ENCODE peak calls at places on chromosomes 5 and 9, in seven cellular contexts. D is stomach, T is IMR-90, Y is neural progenitor cell, P is cardiac fibroblast, I is lower lobe of right lung, A is MM.1S. H is an unnamed sample.

GRCh38 chr5:16889203-16889971 is 46.7 kb downstream of the MYO10 start:
- DNase-seq in D (no peak), T (peak; percentile 88), Y (peak; percentile 49), P (peak; percentile 68), I (no peak), A (no peak), H (no peak)

GRCh38 chr5:16588434-16589214 is 28.2 kb downstream of the RETREG1 start:
- DNase-seq in D (no peak), T (no peak), Y (no peak), P (no peak), I (no peak), A (no peak), H (no peak)

GRCh38 chr9:115855458-115856133 is 298.0 kb upstream of the PAPPA start:
- DNase-seq in D (no peak), T (peak; percentile 4), Y (peak; percentile 65), P (no peak), I (no peak), A (no peak), H (no peak)

GRCh38 chr5:171850354-171850947 is 64.8 kb downstream of the SMIM23 start:
- DNase-seq in D (no peak), T (no peak), Y (peak; percentile 85), P (peak; percentile 18), I (no peak), A (peak; percentile 10), H (no peak)

GRCh38 chr5:61486476-61486875 is 154.4 kb downstream of the ZSWIM6 start:
- DNase-seq in D (no peak), T (no peak), Y (no peak), P (no peak), I (no peak), A (no peak), H (no peak)

GRCh38 chr5:137699291-137700281 is 36.3 kb downstream of the KLHL3 start:
- DNase-seq in D (no peak), T (peak; percentile 10), Y (no peak), P (peak; percentile 42), I (no peak), A (no peak), H (no peak)

GRCh38 chr5:138636401-138636944 is 61.3 kb upstream of the HSPA9 start:
- DNase-seq in D (no peak), T (no peak), Y (no peak), P (no peak), I (no peak), A (no peak), H (no peak)

GRCh38 chr9:27351438-27351837 is 54.5 kb upstream of the EQTN start:
- DNase-seq in D (no peak), T (no peak), Y (no peak), P (peak; percentile 7), I (no peak), A (no peak), H (no peak)

GRCh38 chr5:14257995-14258403 is 114.9 kb downstream of the TRIO start:
- DNase-seq in D (no peak), T (no peak), Y (no peak), P (no peak), I (no peak), A (no peak), H (no peak)

GRCh38 chr5:38722918-38723317 is 122.9 kb upstream of the OSMR start:
- DNase-seq in D (no peak), T (no peak), Y (no peak), P (peak; percentile 49), I (no peak), A (no peak), H (no peak)

GRCh38 chr9:115006660-115007059 is 76.3 kb upstream of the TNFSF8 start:
- DNase-seq in D (no peak), T (peak; percentile 83), Y (no peak), P (peak; percentile 61), I (no peak), A (no peak), H (no peak)

GRCh38 chr5:156695774-156696173 is 154.3 kb upstream of the PPP1R2B start:
- DNase-seq in D (no peak), T (no peak), Y (no peak), P (no peak), I (no peak), A (no peak), H (no peak)

GRCh38 chr9:96136992-96137665 is 164.8 kb downstream of the HSD17B3 start:
- DNase-seq in D (peak; percentile 79), T (peak; percentile 78), Y (peak; percentile 23), P (peak; percentile 75), I (peak; percentile 64), A (peak; percentile 92), H (peak; percentile 83)

GRCh38 chr5:143757116-143757515 is 54.8 kb upstream of the HMHB1 start:
- DNase-seq in D (no peak), T (peak; percentile 58), Y (no peak), P (no peak), I (no peak), A (no peak), H (no peak)

GRCh38 chr9:8014987-8015682 is 215.6 kb upstream of the DMAC1 start:
- DNase-seq in D (no peak), T (no peak), Y (no peak), P (no peak), I (no peak), A (no peak), H (no peak)

GRCh38 chr5:90680831-90681420 is 122.3 kb downstream of the ADGRV1 start:
- DNase-seq in D (no peak), T (no peak), Y (no peak), P (no peak), I (no peak), A (no peak), H (no peak)

GRCh38 chr5:178227138-178227659 is 5.4 kb downstream of the PHYKPL start:
- DNase-seq in D (no peak), T (peak; percentile 63), Y (no peak), P (no peak), I (peak; percentile 5), A (no peak), H (no peak)

GRCh38 chr9:128123451-128124080 is 4.0 kb downstream of the PTGES2 start:
- DNase-seq in D (peak; percentile 11), T (no peak), Y (no peak), P (no peak), I (peak; percentile 34), A (no peak), H (peak; percentile 28)

GRCh38 chr5:168850683-168851082 is 271.5 kb upstream of the PANK3 start:
- DNase-seq in D (no peak), T (no peak), Y (no peak), P (no peak), I (no peak), A (no peak), H (no peak)

GRCh38 chr5:114055318-114055788 is 306.5 kb upstream of the KCNN2 start:
- DNase-seq in D (peak; percentile 46), T (peak; percentile 64), Y (peak; percentile 90), P (peak; percentile 48), I (peak; percentile 45), A (no peak), H (no peak)

GRCh38 chr9:37395663-37396062 is 26.8 kb upstream of the GRHPR start:
- DNase-seq in D (no peak), T (no peak), Y (no peak), P (no peak), I (no peak), A (no peak), H (no peak)

GRCh38 chr9:37395229-37395628 is 27.3 kb upstream of the GRHPR start:
- DNase-seq in D (no peak), T (no peak), Y (no peak), P (no peak), I (no peak), A (no peak), H (no peak)

GRCh38 chr9:37399336-37399735 is 23.2 kb upstream of the GRHPR start:
- DNase-seq in D (no peak), T (no peak), Y (no peak), P (no peak), I (no peak), A (no peak), H (no peak)

DNA sequence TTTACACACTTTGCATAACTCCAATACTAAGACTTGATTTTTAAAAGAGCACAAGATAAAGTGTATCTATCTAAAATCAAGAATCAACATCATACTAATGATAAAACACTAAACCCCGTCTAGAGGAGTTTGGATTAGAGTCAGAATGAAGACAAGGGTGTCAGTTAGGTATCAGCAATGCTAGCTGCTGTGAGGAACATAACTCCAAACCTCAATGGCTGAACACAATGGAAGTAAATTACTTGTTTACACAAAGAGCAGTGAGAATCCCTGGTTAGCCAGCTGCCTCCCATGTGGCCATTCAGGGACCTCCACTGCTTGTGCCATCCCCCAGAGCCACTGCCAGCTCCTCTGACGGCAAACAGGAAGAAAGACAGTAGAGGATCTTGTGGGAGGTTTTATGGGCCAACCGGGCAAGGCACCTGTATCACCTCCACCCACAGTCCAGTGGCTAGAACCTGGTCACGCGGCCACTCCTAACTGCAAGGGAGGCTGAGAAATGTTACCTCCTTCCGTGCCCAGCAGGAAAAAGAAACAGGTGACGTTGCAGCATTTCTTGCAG is 24.0 kb upstream of the GRHPR start:
- DNase-seq in D (no peak), T (no peak), Y (no peak), P (no peak), I (no peak), A (no peak), H (no peak)
- H3K4me3 ChIP-seq in D (no peak overlapping the region), T (no peak overlapping the region), Y (no peak overlapping the region), P (no peak overlapping the region), I (no peak overlapping the region), A (no peak overlapping the region), H (no peak overlapping the region)

GRCh38 chr5:147411612-147412310 is 98.1 kb downstream of the DPYSL3 start:
- DNase-seq in D (no peak), T (no peak), Y (no peak), P (peak; percentile 76), I (no peak), A (no peak), H (no peak)
- H3K4me3 ChIP-seq in D (no peak overlapping the region), T (no peak overlapping the region), Y (no peak overlapping the region), P (no peak overlapping the region), I (no peak overlapping the region), A (no peak overlapping the region), H (no peak overlapping the region)

GRCh38 chr5:154288145-154288544 is 97.6 kb downstream of the GALNT10 start:
- DNase-seq in D (peak; percentile 58), T (peak; percentile 72), Y (peak; percentile 27), P (peak; percentile 85), I (no peak), A (no peak), H (no peak)
- H3K4me3 ChIP-seq in D (no peak overlapping the region), T (no peak overlapping the region), Y (no peak overlapping the region), P (no peak overlapping the region), I (peak overlapping the region; percentile 20), A (no peak overlapping the region), H (no peak overlapping the region)

DNA sequence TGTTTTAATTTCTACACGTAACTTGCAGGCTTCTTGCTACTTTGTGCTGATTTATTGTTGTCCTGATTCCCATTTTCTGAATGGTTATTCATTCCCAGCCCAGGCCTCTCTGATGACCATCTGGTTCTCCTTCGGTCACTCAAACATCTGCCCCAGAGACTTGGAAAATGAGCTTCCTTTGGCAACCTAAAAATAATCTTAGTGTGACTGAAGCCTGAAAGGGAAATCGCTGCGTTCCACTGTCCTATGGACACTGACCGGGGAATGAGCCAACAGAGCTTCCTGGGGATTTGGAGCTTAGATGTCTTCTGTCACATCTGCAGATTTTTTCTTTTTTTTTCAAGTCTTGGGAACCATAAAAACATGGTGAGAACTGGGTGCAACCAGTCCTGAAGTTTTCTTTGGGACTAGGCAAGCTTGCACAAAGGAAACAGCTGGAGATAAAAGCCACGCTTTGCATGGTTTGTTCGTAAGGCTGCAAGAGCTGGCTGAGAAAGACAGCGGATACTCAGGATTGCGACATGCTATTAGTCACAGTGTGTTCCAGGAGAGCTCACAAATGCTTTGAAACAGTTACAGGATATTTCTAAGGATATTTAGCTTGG is 146.3 kb downstream of the GOLPH3 start:
- DNase-seq in D (no peak), T (peak; percentile 97), Y (peak; percentile 81), P (peak; percentile 98), I (no peak), A (no peak), H (peak; percentile 51)
- H3K4me3 ChIP-seq in D (no peak overlapping the region), T (peak overlapping the region; percentile 1), Y (no peak overlapping the region), P (no peak overlapping the region), I (peak overlapping the region; percentile 4), A (no peak overlapping the region), H (no peak overlapping the region)